ENCODE peak calls at places on chromosome 22, in five cellular contexts. Q is body of pancreas, C is GM12891, E is IMR-90, U is lower leg skin. G is an unnamed sample.

GRCh38 chr22:22089459-22090308 is 107.1 kb upstream of the TOP3B start:
- DNase-seq in Q (no peak), C (no peak), E (no peak), U (no peak), G (no peak)

GRCh38 chr22:44309137-44309536 is 3.6 kb downstream of the SHISAL1 start:
- DNase-seq in Q (no peak), C (no peak), E (peak; percentile 98), U (peak; percentile 70), G (no peak)

GRCh38 chr22:31876156-31877035 is 67.9 kb upstream of the YWHAH start:
- DNase-seq in Q (no peak), C (no peak), E (no peak), U (no peak), G (no peak)

GRCh38 chr22:38327396-38327795 is 10.2 kb upstream of the CSNK1E start:
- DNase-seq in Q (no peak), C (no peak), E (no peak), U (no peak), G (no peak)

GRCh38 chr22:45430871-45431270 is 17.4 kb downstream of the RIBC2 start:
- DNase-seq in Q (no peak), C (no peak), E (no peak), U (no peak), G (no peak)

GRCh38 chr22:39144101-39144815 is 8.2 kb downstream of the CBX7 start:
- DNase-seq in Q (peak; percentile 37), C (peak; percentile 67), E (peak; percentile 30), U (no peak), G (peak; percentile 65)

GRCh38 chr22:45421349-45422057 is 8.0 kb downstream of the RIBC2 start:
- DNase-seq in Q (no peak), C (no peak), E (no peak), U (no peak), G (no peak)

GRCh38 chr22:31800065-31800464 is 46.2 kb downstream of the DEPDC5 start:
- DNase-seq in Q (no peak), C (no peak), E (peak; percentile 78), U (no peak), G (no peak)

GRCh38 chr22:30866811-30867271 is 101.7 kb downstream of the MORC2 start:
- DNase-seq in Q (no peak), C (peak; percentile 43), E (no peak), U (no peak), G (peak; percentile 12)

GRCh38 chr22:40651563-40652501 is 15.3 kb upstream of the MRTFA start:
- DNase-seq in Q (peak; percentile 94), C (peak; percentile 72), E (peak; percentile 100), U (peak; percentile 96), G (peak; percentile 98)

GRCh38 chr22:20720692-20721408 is 53.1 kb upstream of the SERPIND1 start:
- DNase-seq in Q (no peak), C (no peak), E (no peak), U (no peak), G (no peak)

GRCh38 chr22:45129703-45130524 is 33.8 kb upstream of the NUP50 start:
- DNase-seq in Q (no peak), C (no peak), E (no peak), U (no peak), G (no peak)

GRCh38 chr22:39459681-39460080 is 2.9 kb downstream of the MGAT3 start:
- DNase-seq in Q (no peak), C (no peak), E (no peak), U (no peak), G (no peak)

GRCh38 chr22:22369962-22370265 is 125.3 kb downstream of the VPREB1 start:
- DNase-seq in Q (no peak), C (no peak), E (no peak), U (peak; percentile 28), G (no peak)

GRCh38 chr22:45709004-45709739 is 37.5 kb downstream of the ATXN10 start:
- DNase-seq in Q (no peak), C (no peak), E (peak; percentile 79), U (no peak), G (no peak)

GRCh38 chr22:35496768-35497312 is 43.8 kb upstream of the RASD2 start:
- DNase-seq in Q (no peak), C (no peak), E (no peak), U (no peak), G (no peak)

GRCh38 chr22:35489225-35489624 is 51.4 kb upstream of the RASD2 start:
- DNase-seq in Q (no peak), C (no peak), E (no peak), U (no peak), G (no peak)

GRCh38 chr22:35488513-35488912 is 52.1 kb upstream of the RASD2 start:
- DNase-seq in Q (no peak), C (no peak), E (no peak), U (no peak), G (no peak)

GRCh38 chr22:35491908-35492380 is 48.7 kb upstream of the RASD2 start:
- DNase-seq in Q (no peak), C (no peak), E (no peak), U (no peak), G (peak; percentile 11)

DNA sequence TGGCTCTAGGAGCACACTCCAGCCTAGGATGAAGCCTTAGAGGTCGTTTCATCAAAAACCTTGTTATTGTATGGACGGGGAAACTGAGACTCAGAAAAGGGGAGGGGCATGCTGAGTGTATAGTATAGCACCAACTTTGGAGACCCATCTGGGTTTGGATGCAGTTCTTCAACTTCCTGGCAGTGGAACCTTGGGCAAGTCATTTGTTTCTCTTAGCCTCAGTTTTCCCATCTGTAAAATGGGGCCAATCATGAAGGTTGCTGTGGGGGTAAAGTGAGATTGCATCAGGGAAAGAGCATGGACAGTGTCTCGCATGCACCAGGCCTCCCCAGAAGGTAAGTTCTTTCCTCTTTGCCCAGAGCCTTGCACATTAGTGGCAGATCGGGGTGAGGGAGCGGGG is 47.6 kb upstream of the RASD2 start:
- DNase-seq in Q (no peak), C (no peak), E (no peak), U (no peak), G (no peak)
- TF ChIP-seq POLR2A in Q (no peak), C (no peak), E (no peak), U (no peak), G (no peak)

GRCh38 chr22:48161354-48161753 is 1398.9 kb downstream of the TBC1D22A start:
- DNase-seq in Q (no peak), C (no peak), E (no peak), U (no peak), G (no peak)
- TF ChIP-seq POLR2A in Q (no peak), C (no peak), E (no peak), U (no peak), G (no peak)

GRCh38 chr22:19664406-19664805 is 49.9 kb upstream of the SEPTIN5 start:
- DNase-seq in Q (no peak), C (no peak), E (peak; percentile 24), U (no peak), G (no peak)
- TF ChIP-seq POLR2A in Q (no peak), C (no peak), E (no peak), U (no peak), G (no peak)

GRCh38 chr22:50563410-50564160 is 866 bp upstream of the SYCE3 start:
- DNase-seq in Q (no peak), C (no peak), E (no peak), U (no peak), G (no peak)

GRCh38 chr22:50560034-50560433 is 2.7 kb downstream of the SYCE3 start:
- DNase-seq in Q (no peak), C (no peak), E (no peak), U (no peak), G (no peak)

GRCh38 chr22:50564289-50564688 is 1.6 kb upstream of the SYCE3 start:
- DNase-seq in Q (no peak), C (no peak), E (no peak), U (no peak), G (no peak)

GRCh38 chr22:50561401-50562074 is 1.2 kb downstream of the SYCE3 start:
- DNase-seq in Q (no peak), C (no peak), E (no peak), U (no peak), G (no peak)

DNA sequence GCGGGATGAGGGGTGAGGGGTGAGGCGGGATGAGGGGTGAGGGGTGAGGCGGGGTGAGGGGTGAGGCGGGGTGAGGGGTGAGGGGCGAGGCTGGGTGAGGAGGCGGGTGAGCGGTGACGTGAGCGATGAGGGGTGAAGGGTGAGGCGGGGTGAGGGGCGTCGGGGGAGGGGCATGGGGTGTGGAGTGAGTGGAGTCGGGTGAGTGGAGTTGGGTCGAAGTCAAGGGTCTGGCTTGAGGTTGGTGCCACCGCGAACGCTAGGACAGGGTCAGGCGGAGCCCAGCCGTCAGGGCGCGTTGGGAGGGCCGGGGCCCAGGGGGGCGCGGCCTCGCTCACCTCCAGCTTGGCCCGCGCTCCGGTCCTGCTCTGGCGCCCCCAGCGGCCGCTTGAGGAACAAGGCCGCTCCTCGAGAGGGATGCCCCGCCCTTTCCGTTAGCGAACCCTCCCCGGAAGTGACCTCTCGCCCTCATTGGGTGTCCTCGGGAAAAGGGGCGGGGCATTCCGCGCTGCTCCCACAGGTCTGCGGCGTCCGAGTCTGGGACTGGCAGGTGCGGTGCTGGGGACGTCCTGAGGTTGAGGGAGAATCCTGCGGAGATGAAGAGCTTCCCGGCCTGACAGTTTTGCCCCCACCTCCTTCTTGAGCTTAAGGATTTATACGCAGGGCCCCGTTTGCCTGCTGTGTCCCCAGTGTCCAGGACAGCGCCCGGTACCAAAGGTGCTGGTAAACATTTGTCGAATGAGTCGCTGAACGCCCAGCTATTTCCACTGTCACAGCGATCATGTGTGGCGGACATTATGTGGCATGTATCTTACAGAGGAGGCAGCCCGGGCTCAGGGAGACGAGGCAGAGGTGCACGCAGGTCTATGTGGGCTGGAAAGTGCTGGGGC is at the start of gene SYCE3:
- DNase-seq in Q (peak; percentile 99), C (peak; percentile 94), E (peak; percentile 78), U (peak; percentile 96), G (peak; percentile 95)
- TF ChIP-seq POLR2A in Q (peak; percentile 70), C (no peak), E (no peak), U (no peak), G (peak; percentile 61)

DNA sequence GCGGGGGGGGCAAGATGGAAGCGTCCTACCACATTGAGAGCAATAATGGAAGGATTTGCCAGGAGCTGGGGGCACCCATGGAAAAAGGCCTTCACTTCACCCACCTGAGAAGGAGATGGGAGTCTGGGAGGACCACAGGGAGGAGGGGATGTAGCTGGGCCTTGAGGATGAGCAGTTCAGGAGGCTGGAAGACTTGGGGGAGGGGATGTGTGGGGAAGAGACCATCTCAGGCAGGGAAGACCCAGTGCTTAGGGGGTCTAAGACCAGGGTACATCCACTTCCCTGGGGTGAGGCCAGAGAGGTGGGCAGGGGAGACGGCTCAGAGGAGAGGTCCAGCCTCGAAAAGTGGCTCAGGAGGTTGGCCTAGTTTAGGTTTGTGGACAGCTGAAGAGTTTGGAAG is 71.3 kb upstream of the TCF20 start:
- DNase-seq in Q (no peak), C (no peak), E (no peak), U (no peak), G (no peak)
- TF ChIP-seq POLR2A in Q (no peak), C (no peak), E (no peak), U (no peak), G (no peak)

DNA sequence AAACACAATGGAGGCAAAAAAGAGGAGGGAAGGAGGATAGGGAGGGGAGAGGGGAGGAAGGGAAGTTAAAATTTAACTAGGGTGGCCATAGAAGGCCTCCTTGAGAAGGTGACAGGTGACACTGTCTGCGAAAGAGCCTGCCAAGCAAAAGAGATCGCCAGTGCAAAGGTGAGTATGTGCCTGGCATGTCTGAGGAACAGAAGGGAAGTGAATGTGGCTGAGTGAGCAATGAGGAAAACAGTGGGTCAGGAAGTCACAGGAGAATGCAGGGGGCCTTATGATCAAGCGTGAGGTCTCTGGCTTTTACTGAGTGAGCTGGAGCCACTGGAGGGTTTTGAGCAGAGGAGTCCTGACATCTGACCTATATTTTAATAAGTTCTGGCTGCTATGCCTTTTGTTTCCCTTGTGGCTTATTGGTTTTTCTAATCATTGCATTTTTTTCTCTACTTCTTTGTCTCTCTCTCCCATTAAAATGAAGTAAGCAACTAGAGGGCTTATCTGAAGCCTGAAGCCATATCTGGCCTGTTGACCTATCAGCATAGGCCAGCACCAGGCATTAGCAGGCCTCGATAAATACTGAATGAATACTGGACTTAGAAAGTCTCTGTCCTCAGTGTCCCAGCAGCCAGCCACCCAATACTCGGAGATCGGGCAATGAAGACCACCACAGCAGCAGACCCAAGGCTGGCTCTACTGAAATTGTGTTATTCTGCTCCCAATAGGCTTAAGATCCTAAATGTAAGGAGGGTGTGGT is 5.6 kb downstream of the AP1B1 start:
- DNase-seq in Q (peak; percentile 83), C (no peak), E (no peak), U (no peak), G (peak; percentile 72)
- TF ChIP-seq POLR2A in Q (no peak), C (no peak), E (no peak), U (no peak), G (no peak)

G was measured in erythroblast.